ENCODE peak calls at places on chromosomes 16 and 17, in six cellular contexts. H is fibroblast of lung; J is CD8-positive, alpha-beta memory T cell; S is CD4-positive, alpha-beta T cell; V is spleen; A is mesendoderm. F is an unnamed sample.

GRCh38 chr17:50267074-50267841 is 7.0 kb upstream of the TMEM92 start:
- DNase-seq in H (no peak), V (peak), A (no peak), J (no peak), S (no peak), F (no peak)

GRCh38 chr16:21166561-21166961 is 8.1 kb downstream of the LDAF1 start:
- DNase-seq in V (no peak), S (no peak), J (no peak), A (peak), H (peak), F (no peak)

GRCh38 chr16:4494746-4495490 is 18.7 kb downstream of the HMOX2 start:
- DNase-seq in S (no peak), A (peak), H (peak), J (no peak), V (no peak), F (no peak)

GRCh38 chr16:68910051-68910450 is 66.7 kb downstream of the TANGO6 start:
- DNase-seq in A (no peak), V (no peak), S (no peak), H (no peak), J (no peak), F (no peak)

GRCh38 chr16:80631581-80631980 is 90.8 kb downstream of the DYNLRB2 start:
- DNase-seq in J (no peak), H (peak), V (no peak), S (no peak), A (no peak), F (no peak)

GRCh38 chr17:73718912-73719311 is 74.7 kb upstream of the SDK2 start:
- DNase-seq in S (no peak), H (no peak), J (no peak), V (peak), A (no peak), F (no peak)

GRCh38 chr17:79160980-79161621 is 86.5 kb downstream of the ENGASE start:
- DNase-seq in V (no peak), H (no peak), A (peak), S (no peak), J (peak), F (no peak)

GRCh38 chr16:57039148-57039812 is 49.9 kb downstream of the NLRC5 start:
- DNase-seq in V (peak), A (no peak), H (peak), S (no peak), J (peak), F (no peak)

GRCh38 chr17:35337364-35337763 is 36.1 kb downstream of the SLFN11 start:
- DNase-seq in J (no peak), S (no peak), H (no peak), V (no peak), A (peak), F (no peak)

GRCh38 chr17:44122825-44123355 is 551 bp downstream of the HDAC5 start:
- DNase-seq in A (peak), V (no peak), H (no peak), S (no peak), J (no peak), F (no peak)

GRCh38 chr16:66690106-66690847 is 6.3 kb downstream of the CMTM4 start:
- DNase-seq in S (no peak), H (no peak), V (no peak), A (no peak), J (no peak), F (no peak)

GRCh38 chr16:2090819-2091721 is 43.3 kb downstream of the TSC2 start:
- DNase-seq in V (no peak), H (peak), S (no peak), A (peak), J (no peak), F (no peak)

GRCh38 chr16:21302454-21302853 is 24.4 kb upstream of the CRYM start:
- DNase-seq in A (peak), S (no peak), H (no peak), V (no peak), J (no peak), F (no peak)

GRCh38 chr16:82672676-82673075 is 45.9 kb downstream of the CDH13 start:
- DNase-seq in A (no peak), S (no peak), J (no peak), H (peak), V (no peak), F (no peak)

GRCh38 chr16:4686497-4687210 is 6.7 kb upstream of the NUDT16L1 start:
- DNase-seq in J (no peak), H (no peak), V (peak), A (no peak), S (no peak), F (no peak)

GRCh38 chr17:44005865-44006580 is 1.6 kb downstream of the NAGS start:
- DNase-seq in V (peak), A (peak), S (peak), J (peak), H (no peak), F (no peak)

GRCh38 chr16:20327444-20328041 is at the start of gene GP2:
- DNase-seq in S (no peak), J (no peak), A (peak), V (no peak), H (no peak), F (no peak)

GRCh38 chr17:32276217-32276616 is 10.6 kb downstream of the RHBDL3 start:
- DNase-seq in V (no peak), J (no peak), H (no peak), A (no peak), S (no peak), F (no peak)

GRCh38 chr16:21336231-21336630 is 58.1 kb upstream of the CRYM start:
- DNase-seq in V (no peak), A (no peak), S (no peak), H (no peak), J (no peak), F (no peak)

GRCh38 chr16:60945225-60945624 is 1091.0 kb downstream of the CDH8 start:
- DNase-seq in A (peak), V (no peak), S (no peak), H (peak), J (no peak), F (no peak)

GRCh38 chr16:86710602-86710950 is 132.2 kb downstream of the FOXL1 start:
- DNase-seq in S (no peak), A (no peak), J (no peak), V (no peak), H (no peak), F (no peak)

GRCh38 chr16:48556913-48557351 is 53.0 kb downstream of the N4BP1 start:
- DNase-seq in V (no peak), J (no peak), S (no peak), A (peak), H (peak), F (no peak)

GRCh38 chr16:6964679-6965078 is 368.0 kb upstream of the RBFOX1 start:
- DNase-seq in J (no peak), H (no peak), A (peak), V (no peak), S (no peak), F (no peak)

GRCh38 chr17:73027130-73027741 is 65.3 kb downstream of the SLC39A11 start:
- DNase-seq in J (no peak), A (no peak), V (no peak), S (no peak), H (peak), F (no peak)

GRCh38 chr17:29597361-29598172 is 4.6 kb downstream of the ANKRD13B start:
- DNase-seq in V (peak), H (no peak), A (no peak), S (no peak), J (no peak), F (peak)

GRCh38 chr17:49440581-49440980 is 25.9 kb upstream of the PHB1 start:
- DNase-seq in V (no peak), H (no peak), J (no peak), A (no peak), S (no peak), F (no peak)

GRCh38 chr17:77034677-77035424 is 105.9 kb upstream of the SEC14L1 start:
- DNase-seq in J (no peak), V (no peak), S (no peak), H (no peak), A (no peak), F (no peak)

GRCh38 chr16:87207965-87208364 is 109.2 kb downstream of the C16orf95 start:
- DNase-seq in V (no peak), A (peak), S (no peak), J (no peak), H (no peak), F (no peak)

GRCh38 chr17:259341-259976 is 78.0 kb upstream of the DOC2B start:
- DNase-seq in J (no peak), V (peak), S (no peak), H (no peak), A (peak), F (no peak)

GRCh38 chr17:35373984-35374765 is 754 bp upstream of the SLFN11 start:
- DNase-seq in V (peak), A (peak), H (peak), S (peak), J (peak), F (no peak)

GRCh38 chr16:85002643-85003042 is 8.7 kb downstream of the ZDHHC7 start:
- DNase-seq in S (no peak), J (no peak), H (no peak), A (no peak), V (peak), F (peak)

GRCh38 chr17:31412511-31412910 is 21.0 kb downstream of the RAB11FIP4 start:
- DNase-seq in J (no peak), S (no peak), H (no peak), A (no peak), V (peak), F (no peak)

GRCh38 chr17:64683791-64684190 is 21.7 kb upstream of the SMURF2 start:
- DNase-seq in V (no peak), A (no peak), H (peak), S (no peak), J (no peak), F (no peak)

GRCh38 chr17:56908061-56908542 is 5.7 kb downstream of the TRIM25 start:
- DNase-seq in H (no peak), A (no peak), S (peak), J (no peak), V (peak), F (peak)

DNA sequence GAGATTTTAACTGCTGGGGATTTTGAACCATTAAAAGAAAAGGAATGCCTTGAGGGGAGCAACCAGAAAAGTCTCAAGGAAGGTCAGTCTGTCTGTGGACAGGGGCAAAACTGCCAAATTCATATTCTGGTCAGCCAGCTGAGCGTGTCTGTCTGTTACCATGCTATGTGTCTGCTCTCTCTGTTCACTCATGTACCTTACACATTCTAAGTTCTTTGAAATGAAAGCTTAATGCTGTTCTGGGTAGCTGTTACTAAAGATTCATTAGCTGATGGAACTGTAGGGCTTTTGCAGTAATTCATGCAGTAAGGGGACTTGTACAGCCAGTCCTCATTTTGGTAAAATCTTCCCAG is 115.8 kb downstream of the MRTFB start:
- DNase-seq in H (no peak), S (no peak), J (no peak), A (no peak), V (no peak), F (no peak)
- H3K27ac ChIP-seq in H (peak), S (no peak), J (no peak), A (no peak), V (peak), F (peak)

GRCh38 chr16:88508376-88508867 is 55.3 kb downstream of the ZFPM1 start:
- DNase-seq in V (no peak), J (no peak), S (no peak), H (no peak), A (no peak), F (no peak)
- H3K27ac ChIP-seq in V (no peak), J (peak), S (no peak), H (no peak), A (no peak), F (no peak)

GRCh38 chr17:55320594-55321506 is 56.1 kb downstream of the HLF start:
- DNase-seq in V (no peak), A (no peak), J (no peak), S (no peak), H (no peak), F (no peak)
- H3K27ac ChIP-seq in V (no peak), A (no peak), J (no peak), S (no peak), H (no peak), F (no peak)

GRCh38 chr17:66810951-66811682 is 23.8 kb upstream of the CACNG5 start:
- DNase-seq in V (no peak), J (no peak), S (no peak), H (no peak), A (no peak), F (no peak)
- H3K27ac ChIP-seq in V (no peak), J (no peak), S (no peak), H (no peak), A (no peak), F (no peak)

DNA sequence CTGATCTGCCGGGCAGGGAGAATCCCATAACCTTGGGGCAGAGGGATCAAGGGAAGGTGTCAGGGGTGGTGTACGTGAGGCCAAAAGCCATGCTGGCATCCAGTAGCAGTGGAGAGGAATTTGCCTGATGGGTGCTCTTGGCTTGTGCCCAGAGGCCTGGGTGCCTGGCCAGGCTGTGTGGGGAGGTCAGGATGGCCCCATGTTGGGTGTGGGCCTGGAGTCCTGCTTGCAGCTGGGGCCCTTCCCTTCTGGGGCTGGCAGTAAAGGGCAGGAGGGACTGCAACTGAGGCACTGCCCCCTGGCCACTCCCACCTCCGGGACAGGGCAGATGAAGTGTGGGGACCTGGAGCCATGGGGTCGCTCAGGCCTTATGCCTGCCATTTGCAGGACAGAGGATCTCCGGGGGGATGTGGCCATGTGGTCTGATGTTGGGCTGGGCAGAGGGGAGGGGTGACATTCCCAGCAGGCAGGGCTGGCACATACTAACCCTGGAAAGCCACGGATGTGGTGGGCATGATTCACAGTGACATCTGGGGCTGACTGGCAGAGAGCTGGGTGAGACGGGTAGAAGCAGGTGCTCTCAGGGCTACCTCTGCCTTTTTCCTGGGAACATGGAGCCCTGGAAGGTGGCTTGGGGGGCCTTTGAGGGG is 3.5 kb downstream of the FMNL1 start:
- DNase-seq in V (peak), H (no peak), J (peak), S (no peak), A (no peak), F (peak)
- H3K27ac ChIP-seq in V (peak), H (no peak), J (peak), S (peak), A (no peak), F (peak)

GRCh38 chr16:642189-643049 is 791 bp downstream of the MCRIP2 start:
- DNase-seq in H (peak), J (peak), S (no peak), A (peak), V (peak), F (peak)
- H3K27ac ChIP-seq in H (no peak), J (peak), S (no peak), A (no peak), V (peak), F (peak)

GRCh38 chr16:920722-921121 is 50.1 kb downstream of the LMF1 start:
- DNase-seq in H (no peak), V (peak), J (no peak), A (no peak), S (no peak), F (no peak)

GRCh38 chr16:918741-919657 is 51.8 kb downstream of the LMF1 start:
- DNase-seq in J (no peak), V (peak), A (no peak), H (no peak), S (no peak), F (no peak)

GRCh38 chr16:918068-918467 is 52.7 kb downstream of the LMF1 start:
- DNase-seq in H (no peak), J (no peak), A (no peak), S (no peak), V (no peak), F (no peak)

GRCh38 chr16:921321-921905 is 49.4 kb downstream of the LMF1 start:
- DNase-seq in H (no peak), A (no peak), V (peak), J (no peak), S (no peak), F (no peak)

DNA sequence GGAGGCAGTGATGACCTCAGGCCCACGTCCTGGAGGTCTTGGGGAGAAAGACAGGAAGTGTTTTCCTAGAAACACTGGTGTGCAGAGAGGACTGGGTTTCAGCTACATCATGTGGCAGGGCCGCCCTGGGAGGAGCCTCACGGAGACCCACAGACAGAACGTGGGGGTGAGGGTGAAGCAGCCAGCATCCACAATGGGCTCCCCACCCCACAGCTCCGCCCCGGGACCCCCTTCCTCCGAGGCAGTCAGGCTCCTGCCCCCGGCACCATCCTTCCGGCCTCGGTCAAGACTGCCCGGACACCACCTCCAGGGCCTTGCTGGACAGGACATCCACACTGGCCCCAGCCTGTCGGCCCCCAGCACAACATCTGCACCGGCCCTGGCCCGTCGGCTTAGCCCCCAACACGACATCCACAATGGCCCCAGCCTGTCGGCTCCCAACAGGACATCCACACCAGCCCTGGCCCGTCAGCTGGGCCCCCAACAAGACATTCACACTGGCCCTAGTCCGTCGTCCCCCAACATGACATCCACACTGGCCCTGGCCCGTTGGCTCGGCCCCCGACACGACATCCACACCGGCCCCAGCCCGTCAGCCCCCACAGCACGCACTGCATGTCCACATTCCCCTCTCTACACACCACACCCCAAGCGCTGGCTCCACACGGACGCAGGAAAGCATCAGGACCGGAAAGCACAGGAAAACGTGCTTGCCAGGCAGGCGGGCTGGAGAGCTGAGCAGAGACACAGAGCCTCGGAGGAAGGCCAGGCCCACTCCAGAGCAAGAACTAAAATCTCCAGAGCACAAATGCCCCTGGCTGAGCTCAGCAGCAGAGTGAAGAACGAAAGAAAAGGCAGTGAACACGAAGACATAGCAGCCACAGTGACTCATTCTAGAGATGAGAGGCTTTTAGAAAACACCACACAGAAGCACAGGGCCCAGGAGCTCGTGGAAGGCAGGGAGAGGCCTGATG is 50.8 kb downstream of the LMF1 start:
- DNase-seq in A (no peak), H (no peak), V (peak), S (no peak), J (no peak), F (peak)
- H3K27ac ChIP-seq in A (no peak), H (peak), V (peak), S (no peak), J (no peak), F (peak)

GRCh38 chr17:63550816-63551639 is 751 bp downstream of the DCAF7 start:
- DNase-seq in S (no peak), A (peak), H (peak), J (peak), V (no peak), F (no peak)
- H3K27ac ChIP-seq in S (peak), A (peak), H (peak), J (peak), V (peak), F (peak)

F was measured in substantia nigra.